ENCODE peak calls at places on chromosomes 1 and 21, in four cellular contexts. K, R, F and C are unnamed samples.

GRCh38 chr1:58664881-58665280 is 35.0 kb downstream of the MYSM1 start:
- DNase-seq in K (peak), R (no peak), F (peak), C (no peak)

GRCh38 chr1:24793762-24794161 is 48.5 kb downstream of the CLIC4 start:
- DNase-seq in K (peak), R (peak), F (peak), C (peak)

GRCh38 chr1:54606096-54606989 is 17.0 kb downstream of the FAM151A start:
- DNase-seq in K (no peak), R (no peak), F (no peak), C (no peak)

GRCh38 chr1:8810987-8811386 is 6.5 kb downstream of the RERE start:
- DNase-seq in K (no peak), R (no peak), F (no peak), C (no peak)

GRCh38 chr1:204338997-204339396 is 20.7 kb downstream of the PLEKHA6 start:
- DNase-seq in K (no peak), R (no peak), F (no peak), C (no peak)

GRCh38 chr1:116433283-116434257 is 60.5 kb downstream of the ATP1A1 start:
- DNase-seq in K (peak), R (no peak), F (peak), C (peak)

GRCh38 chr1:31201871-31202270 is 37.8 kb downstream of the NKAIN1 start:
- DNase-seq in K (no peak), R (no peak), F (no peak), C (no peak)

GRCh38 chr1:93331412-93331811 is 14.3 kb upstream of the DR1 start:
- DNase-seq in K (peak), R (no peak), F (no peak), C (no peak)

GRCh38 chr21:25561668-25562641 is 45.3 kb downstream of the MRPL39 start:
- DNase-seq in K (peak), R (peak), F (peak), C (peak)

GRCh38 chr1:174953170-174953569 is 46.6 kb upstream of the CACYBP start:
- DNase-seq in K (no peak), R (no peak), F (no peak), C (no peak)

GRCh38 chr1:174956976-174957375 is 42.8 kb upstream of the CACYBP start:
- DNase-seq in K (no peak), R (no peak), F (no peak), C (no peak)

GRCh38 chr1:174956086-174956485 is 43.7 kb upstream of the CACYBP start:
- DNase-seq in K (no peak), R (no peak), F (no peak), C (no peak)

GRCh38 chr1:174953657-174954435 is 45.9 kb upstream of the CACYBP start:
- DNase-seq in K (no peak), R (peak), F (no peak), C (no peak)

GRCh38 chr1:174954686-174955669 is 44.8 kb upstream of the CACYBP start:
- DNase-seq in K (no peak), R (no peak), F (no peak), C (no peak)
- H3K4me3 ChIP-seq in K (no peak), R (no peak), F (no peak), C (no peak)

DNA sequence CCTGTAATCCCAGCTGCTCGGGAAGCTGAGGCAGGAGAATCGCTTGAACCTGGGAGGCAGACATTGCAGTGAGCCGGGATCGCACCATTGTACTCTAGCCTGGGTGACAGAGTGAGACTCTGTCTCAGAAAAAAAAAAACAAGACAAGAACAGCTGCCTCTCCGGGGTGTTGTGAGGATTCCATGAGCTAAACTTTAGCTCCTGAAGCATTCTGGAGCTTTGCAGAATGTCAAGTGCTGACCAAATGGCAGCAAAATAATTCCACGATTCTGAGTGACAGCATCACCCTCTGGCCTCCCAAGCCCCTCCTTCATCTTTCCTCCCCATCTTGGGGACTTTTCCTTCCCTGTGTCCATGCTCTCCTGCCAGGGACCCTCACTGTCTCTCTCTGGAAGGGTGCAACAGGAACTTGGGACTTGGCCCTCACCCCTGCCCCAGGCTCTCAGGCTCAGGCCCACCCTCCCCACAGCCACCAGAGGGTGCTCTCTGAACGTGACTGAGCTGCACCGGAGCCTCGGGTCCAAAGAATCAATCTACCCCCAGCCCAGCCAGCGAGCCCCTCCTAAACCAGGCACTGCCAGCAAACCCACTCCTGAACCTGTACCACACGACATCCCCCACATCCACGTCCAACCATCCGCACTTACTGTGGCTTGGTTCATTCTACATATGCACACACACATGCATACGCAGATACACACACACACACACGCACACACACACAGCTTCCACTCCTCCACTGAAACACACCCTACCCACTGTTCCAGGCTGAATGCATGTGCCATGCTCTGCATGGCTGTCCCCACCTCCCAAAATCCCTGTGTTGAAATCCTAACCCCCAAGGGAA is 45.7 kb downstream of the ACOT7 start:
- DNase-seq in K (no peak), R (peak), F (peak), C (no peak)
- TF ChIP-seq CTCF in K (peak), R (peak), F (peak), C (peak)

GRCh38 chr1:52034050-52034384 is 407 bp upstream of the KTI12 start:
- DNase-seq in K (no peak), R (no peak), F (no peak), C (no peak)
- H3K4me3 ChIP-seq in K (peak), R (no peak), F (peak), C (peak)

DNA sequence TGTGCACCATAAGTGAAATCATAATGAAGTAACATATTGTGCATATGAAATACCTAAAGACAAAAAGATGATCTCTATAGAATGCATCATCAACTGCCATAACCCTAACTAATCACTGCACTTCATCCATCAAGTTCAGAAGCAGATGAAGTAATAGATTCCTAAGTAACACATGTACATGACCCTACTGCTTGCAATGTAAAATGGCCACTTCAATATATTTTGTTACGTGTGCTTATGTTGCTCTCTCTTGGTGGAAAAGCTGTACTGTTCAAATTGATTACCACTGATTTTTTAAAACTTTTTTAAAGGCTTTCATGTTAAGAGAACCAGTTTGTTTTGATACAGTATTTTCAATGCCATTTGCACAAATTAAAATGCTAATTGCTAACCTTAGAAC is 141.8 kb downstream of the TTLL7 start:
- DNase-seq in K (peak), R (peak), F (peak), C (peak)
- TF ChIP-seq CTCF in K (peak), R (peak), F (peak), C (peak)

GRCh38 chr1:230416430-230416829 is 9.7 kb downstream of the PGBD5 start:
- DNase-seq in K (no peak), R (no peak), F (no peak), C (no peak)

GRCh38 chr1:230414102-230414501 is 12.0 kb downstream of the PGBD5 start:
- DNase-seq in K (no peak), R (no peak), F (no peak), C (no peak)

GRCh38 chr1:230413061-230413460 is 13.1 kb downstream of the PGBD5 start:
- DNase-seq in K (no peak), R (no peak), F (no peak), C (no peak)

GRCh38 chr1:230414694-230415093 is 11.4 kb downstream of the PGBD5 start:
- DNase-seq in K (no peak), R (no peak), F (no peak), C (no peak)

DNA sequence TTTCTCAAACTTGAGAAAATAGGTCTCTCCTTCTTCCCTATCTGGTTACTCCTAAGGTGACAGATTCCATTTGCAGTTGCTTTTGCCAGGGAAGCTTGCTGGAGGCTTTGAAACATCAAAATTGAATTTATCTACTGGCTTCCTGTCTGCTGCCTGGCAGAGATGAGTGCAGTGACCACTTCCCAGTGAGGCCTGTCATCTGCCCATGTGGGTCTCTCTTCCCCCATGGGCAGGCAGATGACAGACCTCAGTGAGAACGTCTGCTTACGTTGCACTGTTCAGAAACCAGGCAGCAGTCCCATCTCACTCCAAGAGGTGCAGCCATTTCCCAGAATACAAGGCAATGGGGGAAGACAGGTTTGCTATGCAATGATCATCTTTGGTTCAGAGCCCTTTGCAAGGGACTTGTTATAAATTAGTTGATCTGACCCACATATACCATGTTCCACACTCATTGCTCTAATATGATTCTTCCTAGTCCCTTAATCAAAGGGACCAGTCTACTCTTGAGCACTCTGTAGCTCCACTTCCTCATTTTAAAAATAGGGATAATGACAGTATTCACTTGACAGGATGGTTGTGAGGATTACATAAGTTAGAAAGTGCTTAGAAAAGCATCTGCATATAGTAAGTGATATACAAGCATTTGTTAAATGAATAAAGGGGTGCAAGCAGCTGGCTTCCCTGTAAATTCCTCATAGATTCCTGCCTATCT is 10.6 kb downstream of the PGBD5 start:
- DNase-seq in K (no peak), R (no peak), F (no peak), C (no peak)
- H3K4me3 ChIP-seq in K (no peak), R (no peak), F (no peak), C (no peak)